ENCODE peak calls at places on chromosomes 13 and 19, in seven cellular contexts. U, D, F, K, O, C and I are unnamed samples.
A peak's percentile ranks its signal among the peaks of the same experiment; 100 is the strongest.

GRCh38 chr19:7191946-7192691 is 102.1 kb downstream of the INSR start:
- DNase-seq in U (no peak), D (no peak), F (no peak), K (no peak), O (no peak), C (no peak), I (no peak)

GRCh38 chr13:23344923-23345322 is 88.6 kb downstream of the SACS start:
- DNase-seq in U (no peak), D (no peak), F (no peak), K (no peak), O (no peak), C (no peak), I (no peak)

GRCh38 chr13:29676941-29677452 is 81.5 kb upstream of the SLC7A1 start:
- DNase-seq in U (no peak), D (no peak), F (no peak), K (no peak), O (peak; percentile 71), C (no peak), I (no peak)

GRCh38 chr19:41917676-41918075 is 10.6 kb downstream of the ERFL start:
- DNase-seq in U (no peak), D (no peak), F (no peak), K (no peak), O (no peak), C (no peak), I (no peak)

GRCh38 chr19:16449330-16449961 is 22.3 kb downstream of the EPS15L1 start:
- DNase-seq in U (no peak), D (no peak), F (no peak), K (no peak), O (no peak), C (no peak), I (no peak)

GRCh38 chr13:27130223-27131015 is 41.2 kb downstream of the USP12 start:
- DNase-seq in U (no peak), D (no peak), F (no peak), K (no peak), O (no peak), C (no peak), I (no peak)

GRCh38 chr19:3276341-3276799 is 51.9 kb downstream of the CELF5 start:
- DNase-seq in U (no peak), D (no peak), F (no peak), K (peak; percentile 56), O (no peak), C (peak; percentile 89), I (no peak)

GRCh38 chr19:45076029-45076850 is at the start of gene ZNF296:
- DNase-seq in U (peak; percentile 83), D (peak; percentile 59), F (no peak), K (peak; percentile 71), O (peak; percentile 46), C (no peak), I (peak; percentile 63)

GRCh38 chr13:51818771-51819511 is 15.0 kb upstream of the DHRS12 start:
- DNase-seq in U (no peak), D (no peak), F (no peak), K (no peak), O (no peak), C (no peak), I (peak; percentile 78)

GRCh38 chr19:10353793-10354391 is 14.5 kb upstream of the ICAM3 start:
- DNase-seq in U (peak; percentile 99), D (peak; percentile 79), F (peak; percentile 30), K (no peak), O (no peak), C (peak; percentile 39), I (no peak)

GRCh38 chr13:68027311-68027710 is 797.2 kb upstream of the PCDH9 start:
- DNase-seq in U (no peak), D (no peak), F (no peak), K (no peak), O (no peak), C (no peak), I (no peak)

GRCh38 chr13:113979791-113980471 is 6.1 kb upstream of the C13orf46 start:
- DNase-seq in U (no peak), D (no peak), F (no peak), K (no peak), O (no peak), C (no peak), I (no peak)

GRCh38 chr19:30227071-30227621 is 145.0 kb upstream of the ZNF536 start:
- DNase-seq in U (no peak), D (no peak), F (no peak), K (no peak), O (no peak), C (no peak), I (no peak)

GRCh38 chr13:31380728-31381127 is 181.0 kb downstream of the B3GLCT start:
- DNase-seq in U (peak; percentile 19), D (no peak), F (no peak), K (no peak), O (no peak), C (no peak), I (no peak)

GRCh38 chr19:52535831-52536800 is 8.6 kb downstream of the ZNF808 start:
- DNase-seq in U (peak; percentile 93), D (peak; percentile 91), F (peak; percentile 66), K (peak; percentile 78), O (peak; percentile 33), C (peak; percentile 93), I (peak; percentile 79)

GRCh38 chr13:36700170-36700569 is 26.4 kb downstream of the SERTM1 start:
- DNase-seq in U (no peak), D (no peak), F (no peak), K (no peak), O (no peak), C (no peak), I (no peak)

GRCh38 chr13:28273919-28274318 is 135.6 kb downstream of the PAN3 start:
- DNase-seq in U (no peak), D (no peak), F (no peak), K (no peak), O (no peak), C (no peak), I (no peak)

GRCh38 chr13:112781881-112782361 is 92.1 kb downstream of the ATP11A start:
- DNase-seq in U (no peak), D (peak; percentile 78), F (no peak), K (no peak), O (no peak), C (no peak), I (no peak)

GRCh38 chr13:94947965-94948371 is 235.6 kb upstream of the SOX21 start:
- DNase-seq in U (no peak), D (no peak), F (no peak), K (no peak), O (no peak), C (no peak), I (no peak)

GRCh38 chr13:108573455-108573854 is 56.0 kb upstream of the MYO16 start:
- DNase-seq in U (no peak), D (no peak), F (no peak), K (no peak), O (no peak), C (no peak), I (no peak)
- H3K27ac ChIP-seq in U (no peak overlapping the region), D (no peak overlapping the region), F (no peak overlapping the region), K (no peak overlapping the region), O (no peak overlapping the region), C (no peak overlapping the region), I (no peak overlapping the region)

GRCh38 chr13:79810671-79811070 is 329.7 kb downstream of the NDFIP2 start:
- DNase-seq in U (peak; percentile 68), D (no peak), F (peak; percentile 29), K (no peak), O (peak; percentile 1), C (no peak), I (no peak)
- H3K27ac ChIP-seq in U (peak overlapping the region; percentile 76), D (no peak overlapping the region), F (no peak overlapping the region), K (no peak overlapping the region), O (no peak overlapping the region), C (no peak overlapping the region), I (no peak overlapping the region)

DNA sequence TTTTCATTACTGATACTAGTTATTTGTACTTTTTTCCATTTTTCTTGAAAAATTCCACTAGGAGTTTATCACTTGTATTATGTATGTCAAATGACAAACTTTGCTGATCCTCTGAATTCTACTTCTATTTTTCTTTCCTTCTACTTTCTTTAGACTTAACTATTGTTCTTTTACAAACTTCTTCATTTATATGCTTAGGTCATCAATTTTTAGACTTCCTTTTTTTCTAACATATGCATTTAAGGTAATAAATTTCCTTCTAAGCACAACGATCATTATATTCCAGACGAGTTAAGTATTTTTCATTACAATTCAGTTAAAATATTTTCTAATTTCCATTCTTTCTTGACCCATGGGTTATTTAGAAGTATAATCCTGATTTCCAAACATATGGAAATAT is 240.8 kb downstream of the NHLRC3 start:
- DNase-seq in U (no peak), D (no peak), F (no peak), K (no peak), O (no peak), C (no peak), I (no peak)
- H3K27ac ChIP-seq in U (no peak overlapping the region), D (no peak overlapping the region), F (no peak overlapping the region), K (no peak overlapping the region), O (no peak overlapping the region), C (no peak overlapping the region), I (no peak overlapping the region)

DNA sequence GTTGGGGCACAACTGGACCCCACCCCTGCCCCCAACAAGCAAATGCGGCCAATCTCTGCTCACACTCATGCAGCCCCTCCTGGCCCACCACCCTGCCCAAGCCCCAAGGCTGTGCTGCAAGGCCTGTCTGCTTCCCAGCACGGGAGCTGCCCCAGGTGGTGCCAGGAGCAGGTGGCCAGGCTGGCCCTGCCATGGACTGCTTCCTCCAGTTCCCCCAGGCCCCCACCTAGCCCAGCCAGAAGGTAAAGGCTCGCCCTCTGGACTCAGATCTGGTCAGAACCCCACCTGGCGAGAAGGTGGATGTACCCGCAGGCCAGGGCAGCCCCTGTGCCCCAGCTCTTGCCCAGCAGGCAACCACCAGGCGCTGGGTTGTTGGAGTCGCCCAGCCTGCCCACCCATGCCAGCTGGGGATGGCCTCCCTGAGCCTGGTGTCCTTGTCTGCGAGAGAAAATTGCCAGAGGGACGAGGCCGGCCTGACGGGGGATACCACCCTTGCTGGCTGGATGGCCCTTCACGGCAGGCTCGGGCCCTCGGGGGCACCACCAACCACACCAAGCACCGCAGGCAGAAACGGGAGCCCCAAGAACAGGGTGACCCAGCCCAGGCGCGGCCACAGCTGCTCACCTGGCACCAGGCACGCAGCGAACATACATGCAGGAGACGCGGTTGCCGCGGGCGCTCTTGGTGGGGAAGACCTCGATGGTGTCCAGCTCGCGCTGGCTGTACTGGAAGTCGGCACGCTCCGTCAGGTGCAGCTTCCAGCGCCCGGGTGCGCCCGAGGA is 4.5 kb downstream of the ABHD17A start:
- DNase-seq in U (no peak), D (no peak), F (no peak), K (no peak), O (no peak), C (no peak), I (no peak)
- H3K27ac ChIP-seq in U (no peak overlapping the region), D (peak overlapping the region; percentile 49), F (no peak overlapping the region), K (peak overlapping the region; percentile 72), O (no peak overlapping the region), C (no peak overlapping the region), I (peak overlapping the region; percentile 41)